ENCODE peak calls at places on chromosomes 6 and 20, in seven cellular contexts. W, N, P, M, V, I and C are unnamed samples.
A peak's percentile ranks its signal among the peaks of the same experiment; 100 is the strongest.

GRCh38 chr20:52405417-52405816 is 213.8 kb upstream of the ZFP64 start:
- DNase-seq in W (no peak), N (no peak), P (no peak), M (no peak), V (no peak), I (no peak), C (no peak)

GRCh38 chr20:24495266-24495665 is 25.8 kb downstream of the SYNDIG1 start:
- DNase-seq in W (no peak), N (no peak), P (no peak), M (no peak), V (no peak), I (no peak), C (no peak)

GRCh38 chr6:126118934-126119333 is 132.6 kb downstream of the TRMT11 start:
- DNase-seq in W (no peak), N (no peak), P (no peak), M (no peak), V (no peak), I (no peak), C (no peak)

GRCh38 chr6:166417285-166417691 is 34.5 kb upstream of the MPC1 start:
- DNase-seq in W (no peak), N (no peak), P (no peak), M (no peak), V (no peak), I (no peak), C (no peak)

GRCh38 chr6:129617986-129618385 is 92.0 kb downstream of the ARHGAP18 start:
- DNase-seq in W (no peak), N (no peak), P (no peak), M (no peak), V (no peak), I (no peak), C (no peak)

GRCh38 chr6:169905041-169905807 is 153.8 kb downstream of the ERMARD start:
- DNase-seq in W (no peak), N (no peak), P (no peak), M (no peak), V (no peak), I (no peak), C (no peak)

GRCh38 chr6:42100029-42100901 is 42.2 kb downstream of the C6orf132 start:
- DNase-seq in W (no peak), N (no peak), P (peak; percentile 65), M (no peak), V (peak; percentile 76), I (no peak), C (no peak)

GRCh38 chr6:85810558-85810957 is 167.9 kb upstream of the SYNCRIP start:
- DNase-seq in W (no peak), N (no peak), P (no peak), M (no peak), V (no peak), I (no peak), C (no peak)

GRCh38 chr6:166684866-166685265 is 57.8 kb upstream of the RPS6KA2 start:
- DNase-seq in W (no peak), N (no peak), P (no peak), M (no peak), V (no peak), I (no peak), C (no peak)

GRCh38 chr6:142421285-142422202 is 119.7 kb downstream of the ADGRG6 start:
- DNase-seq in W (no peak), N (no peak), P (no peak), M (no peak), V (no peak), I (no peak), C (no peak)

GRCh38 chr6:31441368-31442267 is 38.2 kb downstream of the MICA start:
- DNase-seq in W (no peak), N (no peak), P (peak; percentile 88), M (peak; percentile 46), V (peak; percentile 60), I (peak; percentile 75), C (peak; percentile 69)

GRCh38 chr20:43960231-43960630 is 45.6 kb downstream of the TOX2 start:
- DNase-seq in W (no peak), N (no peak), P (no peak), M (no peak), V (no peak), I (no peak), C (no peak)

GRCh38 chr20:421685-422250 is 13.7 kb downstream of the RBCK1 start:
- DNase-seq in W (no peak), N (no peak), P (no peak), M (no peak), V (no peak), I (no peak), C (no peak)

GRCh38 chr6:165486183-165487137 is 176.6 kb downstream of the PDE10A start:
- DNase-seq in W (no peak), N (peak; percentile 5), P (no peak), M (no peak), V (no peak), I (no peak), C (no peak)

GRCh38 chr6:17297261-17298080 is 16.3 kb downstream of the RBM24 start:
- DNase-seq in W (no peak), N (no peak), P (no peak), M (no peak), V (no peak), I (no peak), C (no peak)
- TF ChIP-seq JUND in W (no peak), N (no peak), P (no peak), M (no peak), V (no peak), I (no peak), C (no peak)

DNA sequence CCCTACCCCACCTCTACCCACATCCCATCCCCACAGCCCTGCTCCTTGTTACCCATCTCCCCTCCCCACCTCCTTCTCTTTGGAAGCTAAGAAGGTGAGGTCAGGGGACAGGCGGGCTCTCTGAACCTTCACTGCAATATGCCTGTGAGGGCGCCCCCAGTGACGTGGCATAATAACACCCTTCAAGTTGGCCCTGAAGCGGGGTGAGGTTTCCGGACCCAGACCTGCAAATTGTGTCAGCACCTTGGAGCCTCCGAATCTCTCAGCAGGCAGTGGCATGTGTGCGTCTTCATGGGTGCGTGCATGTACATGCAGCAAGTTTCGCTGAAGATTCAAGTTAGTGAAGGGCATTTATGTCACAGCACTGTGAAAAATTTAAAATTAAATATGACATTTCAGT is 114.6 kb downstream of the SOBP start:
- DNase-seq in W (no peak), N (no peak), P (no peak), M (no peak), V (no peak), I (no peak), C (no peak)
- TF ChIP-seq JUND in W (no peak), N (no peak), P (no peak), M (no peak), V (no peak), I (no peak), C (no peak)

DNA sequence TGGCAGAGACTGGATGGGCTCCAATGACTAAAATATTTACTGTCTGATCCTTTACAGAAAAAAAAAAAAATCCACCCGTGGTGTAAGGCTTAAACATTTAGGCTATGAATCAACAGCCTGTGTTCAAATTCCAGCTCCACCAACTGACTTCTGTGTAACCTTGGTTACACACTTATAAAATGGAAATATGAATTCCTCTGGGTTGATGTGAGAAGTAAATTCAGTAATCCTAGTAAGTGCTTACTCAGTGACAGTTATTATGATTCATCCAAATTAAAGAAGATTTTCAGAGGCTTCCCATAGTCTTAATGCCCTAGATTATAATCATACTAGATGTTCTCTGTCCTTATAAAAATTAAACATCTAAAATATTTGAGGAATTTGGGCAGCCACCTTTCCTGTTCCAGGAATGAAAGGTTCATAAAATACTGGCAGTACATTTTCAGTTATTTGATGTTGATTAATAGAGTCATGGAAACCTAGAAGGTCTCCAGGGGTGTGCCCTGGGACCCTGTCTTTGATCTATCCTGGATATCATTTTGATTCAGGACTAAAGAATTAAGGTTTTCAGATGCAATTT is 180.2 kb upstream of the ZNF217 start:
- DNase-seq in W (peak; percentile 60), N (no peak), P (no peak), M (no peak), V (peak; percentile 66), I (no peak), C (peak; percentile 81)
- TF ChIP-seq JUND in W (peak; percentile 45), N (no peak), P (no peak), M (no peak), V (no peak), I (peak; percentile 88), C (peak; percentile 79)

GRCh38 chr6:16698988-16699868 is 62.0 kb downstream of the ATXN1 start:
- DNase-seq in W (no peak), N (no peak), P (no peak), M (no peak), V (peak; percentile 94), I (no peak), C (no peak)

GRCh38 chr6:16694789-16695188 is 66.5 kb downstream of the ATXN1 start:
- DNase-seq in W (no peak), N (no peak), P (no peak), M (no peak), V (no peak), I (no peak), C (no peak)

GRCh38 chr6:16697437-16698162 is 63.7 kb downstream of the ATXN1 start:
- DNase-seq in W (no peak), N (no peak), P (no peak), M (no peak), V (no peak), I (no peak), C (no peak)

GRCh38 chr6:16700202-16700997 is 60.9 kb downstream of the ATXN1 start:
- DNase-seq in W (no peak), N (no peak), P (no peak), M (no peak), V (no peak), I (no peak), C (no peak)

DNA sequence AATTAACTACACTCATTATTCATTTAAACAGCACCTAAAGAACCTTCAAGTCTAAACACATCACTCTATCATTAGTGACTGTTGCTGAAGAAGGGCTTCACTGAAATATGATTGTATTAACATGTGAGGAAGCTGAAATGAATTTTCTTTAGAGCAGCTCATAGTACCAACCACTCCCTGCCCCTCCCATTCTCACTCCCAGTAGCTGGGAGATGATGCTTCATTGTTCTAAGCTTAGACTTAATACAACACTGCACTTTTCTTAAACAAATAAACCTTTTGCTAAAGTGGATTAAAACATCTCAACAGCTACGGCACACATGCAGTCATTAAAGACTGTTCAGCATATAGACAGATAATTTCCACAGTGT is 63.1 kb downstream of the ATXN1 start:
- DNase-seq in W (no peak), N (no peak), P (no peak), M (no peak), V (no peak), I (no peak), C (no peak)
- TF ChIP-seq JUND in W (no peak), N (no peak), P (no peak), M (no peak), V (no peak), I (no peak), C (no peak)

GRCh38 chr6:113291751-113292445 is 565.2 kb upstream of the MARCKS start:
- DNase-seq in W (no peak), N (no peak), P (no peak), M (no peak), V (no peak), I (no peak), C (no peak)
- TF ChIP-seq JUND in W (no peak), N (no peak), P (no peak), M (no peak), V (no peak), I (no peak), C (no peak)

GRCh38 chr20:59459586-59459985 is 144.8 kb upstream of the PHACTR3 start:
- DNase-seq in W (no peak), N (no peak), P (no peak), M (no peak), V (no peak), I (no peak), C (no peak)
- TF ChIP-seq JUND in W (no peak), N (no peak), P (no peak), M (no peak), V (no peak), I (no peak), C (no peak)

GRCh38 chr20:38590682-38591483 is 9.9 kb downstream of the ADIG start:
- DNase-seq in W (no peak), N (no peak), P (no peak), M (no peak), V (no peak), I (no peak), C (no peak)
- TF ChIP-seq JUND in W (no peak), N (no peak), P (no peak), M (no peak), V (no peak), I (no peak), C (no peak)